ENCODE peak calls at places on chromosomes 7 and 10, in six cellular contexts. One of them, this sample, is unnamed.
A peak's percentile ranks its signal among the peaks of the same experiment; 100 is the strongest.

GRCh38 chr10:43120948-43121290 is 17.3 kb upstream of the CSGALNACT2 start:
- DNase-seq in HTR-8/SVneo: no peak
- DNase-seq in ureter: no peak
- DNase-seq in H9: no peak
- DNase-seq in astrocyte of the spinal cord: no peak
- DNase-seq in tibial nerve: peak; percentile 15
- DNase-seq in this sample: peak; percentile 89

GRCh38 chr10:132829403-132829802 is 43.5 kb upstream of the NKX6-2 start:
- DNase-seq in HTR-8/SVneo: no peak
- DNase-seq in ureter: no peak
- DNase-seq in H9: no peak
- DNase-seq in astrocyte of the spinal cord: no peak
- DNase-seq in tibial nerve: no peak
- DNase-seq in this sample: no peak

GRCh38 chr7:74356589-74357315 is 67.5 kb downstream of the CLIP2 start:
- DNase-seq in HTR-8/SVneo: peak; percentile 28
- DNase-seq in ureter: no peak
- DNase-seq in H9: no peak
- DNase-seq in astrocyte of the spinal cord: no peak
- DNase-seq in tibial nerve: no peak
- DNase-seq in this sample: no peak

GRCh38 chr10:8331896-8332729 is 277.6 kb downstream of the GATA3 start:
- DNase-seq in HTR-8/SVneo: peak; percentile 57
- DNase-seq in ureter: peak; percentile 61
- DNase-seq in H9: peak; percentile 46
- DNase-seq in astrocyte of the spinal cord: peak; percentile 79
- DNase-seq in tibial nerve: no peak
- DNase-seq in this sample: peak; percentile 80

GRCh38 chr7:115083935-115084334 is 162.0 kb downstream of the MDFIC start:
- DNase-seq in HTR-8/SVneo: no peak
- DNase-seq in ureter: no peak
- DNase-seq in H9: no peak
- DNase-seq in astrocyte of the spinal cord: no peak
- DNase-seq in tibial nerve: no peak
- DNase-seq in this sample: no peak

GRCh38 chr10:61845196-61845949 is 56.1 kb upstream of the ARID5B start:
- DNase-seq in HTR-8/SVneo: no peak
- DNase-seq in ureter: no peak
- DNase-seq in H9: no peak
- DNase-seq in astrocyte of the spinal cord: no peak
- DNase-seq in tibial nerve: no peak
- DNase-seq in this sample: no peak

GRCh38 chr10:47137311-47137851 is 162.6 kb upstream of the GDF10 start:
- DNase-seq in HTR-8/SVneo: peak; percentile 80
- DNase-seq in ureter: no peak
- DNase-seq in H9: no peak
- DNase-seq in astrocyte of the spinal cord: peak; percentile 78
- DNase-seq in tibial nerve: no peak
- DNase-seq in this sample: no peak

GRCh38 chr10:68077026-68077425 is 1.9 kb upstream of the HERC4 start:
- DNase-seq in HTR-8/SVneo: no peak
- DNase-seq in ureter: no peak
- DNase-seq in H9: no peak
- DNase-seq in astrocyte of the spinal cord: no peak
- DNase-seq in tibial nerve: no peak
- DNase-seq in this sample: no peak

GRCh38 chr7:22640269-22640668 is 86.7 kb upstream of the IL6 start:
- DNase-seq in HTR-8/SVneo: no peak
- DNase-seq in ureter: no peak
- DNase-seq in H9: no peak
- DNase-seq in astrocyte of the spinal cord: no peak
- DNase-seq in tibial nerve: no peak
- DNase-seq in this sample: no peak

GRCh38 chr7:150996289-150997074 is 5.7 kb downstream of the NOS3 start:
- DNase-seq in HTR-8/SVneo: no peak
- DNase-seq in ureter: no peak
- DNase-seq in H9: peak; percentile 48
- DNase-seq in astrocyte of the spinal cord: no peak
- DNase-seq in tibial nerve: no peak
- DNase-seq in this sample: no peak

GRCh38 chr10:64726466-64726865 is 1205.3 kb downstream of the REEP3 start:
- DNase-seq in HTR-8/SVneo: no peak
- DNase-seq in ureter: no peak
- DNase-seq in H9: no peak
- DNase-seq in astrocyte of the spinal cord: no peak
- DNase-seq in tibial nerve: no peak
- DNase-seq in this sample: no peak

GRCh38 chr10:31749981-31750850 is 178.4 kb downstream of the ARHGAP12 start:
- DNase-seq in HTR-8/SVneo: no peak
- DNase-seq in ureter: no peak
- DNase-seq in H9: no peak
- DNase-seq in astrocyte of the spinal cord: peak; percentile 42
- DNase-seq in tibial nerve: peak; percentile 48
- DNase-seq in this sample: peak; percentile 45

GRCh38 chr7:120843121-120843520 is 14.8 kb downstream of the TSPAN12 start:
- DNase-seq in HTR-8/SVneo: no peak
- DNase-seq in ureter: no peak
- DNase-seq in H9: no peak
- DNase-seq in astrocyte of the spinal cord: peak; percentile 7
- DNase-seq in tibial nerve: no peak
- DNase-seq in this sample: no peak

GRCh38 chr7:100825215-100825671 is 2.1 kb downstream of the EPHB4 start:
- DNase-seq in HTR-8/SVneo: no peak
- DNase-seq in ureter: no peak
- DNase-seq in H9: no peak
- DNase-seq in astrocyte of the spinal cord: no peak
- DNase-seq in tibial nerve: no peak
- DNase-seq in this sample: no peak

GRCh38 chr7:66758964-66759628 is 18.6 kb downstream of the RABGEF1 start:
- DNase-seq in HTR-8/SVneo: no peak
- DNase-seq in ureter: no peak
- DNase-seq in H9: no peak
- DNase-seq in astrocyte of the spinal cord: no peak
- DNase-seq in tibial nerve: no peak
- DNase-seq in this sample: peak; percentile 85

GRCh38 chr7:74311305-74311744 is 22.1 kb downstream of the CLIP2 start:
- DNase-seq in HTR-8/SVneo: no peak
- DNase-seq in ureter: no peak
- DNase-seq in H9: no peak
- DNase-seq in astrocyte of the spinal cord: no peak
- DNase-seq in tibial nerve: no peak
- DNase-seq in this sample: no peak

GRCh38 chr10:133349577-133350011 is 2.4 kb downstream of the PRAP1 start:
- DNase-seq in HTR-8/SVneo: no peak
- DNase-seq in ureter: no peak
- DNase-seq in H9: no peak
- DNase-seq in astrocyte of the spinal cord: no peak
- DNase-seq in tibial nerve: no peak
- DNase-seq in this sample: no peak

GRCh38 chr7:80478683-80479082 is 33.2 kb downstream of the GNAT3 start:
- DNase-seq in HTR-8/SVneo: no peak
- DNase-seq in ureter: no peak
- DNase-seq in H9: no peak
- DNase-seq in astrocyte of the spinal cord: peak; percentile 64
- DNase-seq in tibial nerve: no peak
- DNase-seq in this sample: no peak

GRCh38 chr7:6623589-6624245 is 8.3 kb downstream of the ZNF853 start:
- DNase-seq in HTR-8/SVneo: no peak
- DNase-seq in ureter: no peak
- DNase-seq in H9: no peak
- DNase-seq in astrocyte of the spinal cord: no peak
- DNase-seq in tibial nerve: no peak
- DNase-seq in this sample: no peak

GRCh38 chr7:22911889-22912288 is 89.2 kb upstream of the TOMM7 start:
- DNase-seq in HTR-8/SVneo: no peak
- DNase-seq in ureter: no peak
- DNase-seq in H9: no peak
- DNase-seq in astrocyte of the spinal cord: no peak
- DNase-seq in tibial nerve: no peak
- DNase-seq in this sample: no peak

GRCh38 chr7:35648367-35648766 is 46.6 kb downstream of the HERPUD2 start:
- DNase-seq in HTR-8/SVneo: no peak
- DNase-seq in ureter: no peak
- DNase-seq in H9: no peak
- DNase-seq in astrocyte of the spinal cord: no peak
- DNase-seq in tibial nerve: no peak
- DNase-seq in this sample: no peak

GRCh38 chr10:121460733-121461132 is 137.5 kb downstream of the FGFR2 start:
- DNase-seq in HTR-8/SVneo: no peak
- DNase-seq in ureter: no peak
- DNase-seq in H9: no peak
- DNase-seq in astrocyte of the spinal cord: peak; percentile 3
- DNase-seq in tibial nerve: no peak
- DNase-seq in this sample: no peak

GRCh38 chr10:27838291-27838690 is 92.7 kb upstream of the MKX start:
- DNase-seq in HTR-8/SVneo: no peak
- DNase-seq in ureter: no peak
- DNase-seq in H9: no peak
- DNase-seq in astrocyte of the spinal cord: peak; percentile 20
- DNase-seq in tibial nerve: no peak
- DNase-seq in this sample: no peak

GRCh38 chr7:149735181-149735602 is 38.2 kb downstream of the ZNF467 start:
- DNase-seq in HTR-8/SVneo: no peak
- DNase-seq in ureter: no peak
- DNase-seq in H9: no peak
- DNase-seq in astrocyte of the spinal cord: no peak
- DNase-seq in tibial nerve: no peak
- DNase-seq in this sample: no peak

GRCh38 chr10:35127289-35127891 is 744 bp downstream of the CREM start:
- DNase-seq in HTR-8/SVneo: peak; percentile 63
- DNase-seq in ureter: peak; percentile 68
- DNase-seq in H9: no peak
- DNase-seq in astrocyte of the spinal cord: peak; percentile 68
- DNase-seq in tibial nerve: peak; percentile 59
- DNase-seq in this sample: peak; percentile 81

GRCh38 chr7:86600506-86601290 is 43.0 kb upstream of the GRM3 start:
- DNase-seq in HTR-8/SVneo: no peak
- DNase-seq in ureter: no peak
- DNase-seq in H9: peak; percentile 61
- DNase-seq in astrocyte of the spinal cord: no peak
- DNase-seq in tibial nerve: no peak
- DNase-seq in this sample: no peak

GRCh38 chr7:94928168-94928707 is 20.8 kb downstream of the PPP1R9A start:
- DNase-seq in HTR-8/SVneo: no peak
- DNase-seq in ureter: no peak
- DNase-seq in H9: no peak
- DNase-seq in astrocyte of the spinal cord: no peak
- DNase-seq in tibial nerve: no peak
- DNase-seq in this sample: no peak

GRCh38 chr10:126063353-126063791 is 167.0 kb downstream of the FANK1 start:
- DNase-seq in HTR-8/SVneo: peak; percentile 32
- DNase-seq in ureter: no peak
- DNase-seq in H9: no peak
- DNase-seq in astrocyte of the spinal cord: peak; percentile 96
- DNase-seq in tibial nerve: no peak
- DNase-seq in this sample: no peak

GRCh38 chr7:3678411-3678810 is 377.4 kb downstream of the SDK1 start:
- DNase-seq in HTR-8/SVneo: no peak
- DNase-seq in ureter: no peak
- DNase-seq in H9: no peak
- DNase-seq in astrocyte of the spinal cord: no peak
- DNase-seq in tibial nerve: no peak
- DNase-seq in this sample: no peak

GRCh38 chr10:126840736-126841135 is 64.5 kb upstream of the DOCK1 start:
- DNase-seq in HTR-8/SVneo: no peak
- DNase-seq in ureter: no peak
- DNase-seq in H9: no peak
- DNase-seq in astrocyte of the spinal cord: no peak
- DNase-seq in tibial nerve: no peak
- DNase-seq in this sample: no peak

GRCh38 chr10:131924982-131925649 is 24.3 kb downstream of the PPP2R2D start:
- DNase-seq in HTR-8/SVneo: no peak
- DNase-seq in ureter: no peak
- DNase-seq in H9: no peak
- DNase-seq in astrocyte of the spinal cord: no peak
- DNase-seq in tibial nerve: no peak
- DNase-seq in this sample: no peak

GRCh38 chr10:49185213-49185612 is 3.0 kb downstream of the TMEM273 start:
- DNase-seq in HTR-8/SVneo: no peak
- DNase-seq in ureter: no peak
- DNase-seq in H9: no peak
- DNase-seq in astrocyte of the spinal cord: no peak
- DNase-seq in tibial nerve: no peak
- DNase-seq in this sample: no peak

This sample was measured in natural killer cell treated with Interleukin-12 subunit alpha and Interleukin-12 subunit beta and Interleukin-15 and Interleukin-18, amount 100 ng/mL, for 72 hours.